ENCODE peak calls at places on chromosomes 2 and 18, in ten cellular contexts. G is NCI-H1417; K is C1 segment of cervical spinal cord; Y is COR-L47; I is activated naive CD4-positive, alpha-beta T cell treated with Interleukin-2 at 50 U/mL for 16 hours; C is stimulated activated CD8-positive, alpha-beta memory T cell treated with anti-CD3 and anti-CD28 coated beads, Interleukin-15, amount 100 ng/mL, for 24 hours; Q is KBM-7; P is fibroblast of mammary gland; L is fibroblast of pulmonary artery; A is 8988T. M is an unnamed sample.

GRCh38 chr18:59719533-59720325 is 22.5 kb upstream of the CCBE1 start:
- DNase-seq in L (peak), Y (no peak), P (peak), A (no peak), C (no peak), K (no peak), I (no peak), Q (no peak), G (no peak), M (peak)

GRCh38 chr2:27856386-27856785 is 33.8 kb downstream of the RBKS start:
- DNase-seq in A (no peak), Q (no peak), Y (no peak), G (no peak), L (peak), K (no peak), C (no peak), P (no peak), I (no peak), M (no peak)

GRCh38 chr2:95317123-95317500 is 20.0 kb downstream of the KCNIP3 start:
- DNase-seq in Q (no peak), C (no peak), A (no peak), Y (no peak), P (no peak), K (no peak), L (no peak), G (no peak), I (no peak), M (no peak)

GRCh38 chr2:133262888-133263287 is 305.4 kb downstream of the NCKAP5 start:
- DNase-seq in I (no peak), Q (no peak), P (no peak), A (no peak), K (no peak), L (no peak), C (no peak), Y (no peak), G (peak), M (no peak)

GRCh38 chr2:1907283-1907682 is 163.0 kb upstream of the PXDN start:
- DNase-seq in K (no peak), P (no peak), C (no peak), Q (no peak), L (no peak), G (no peak), I (no peak), A (no peak), Y (no peak), M (no peak)

GRCh38 chr2:57448816-57449215 is 597.8 kb upstream of the VRK2 start:
- DNase-seq in L (no peak), P (no peak), Q (no peak), A (no peak), G (no peak), Y (no peak), K (no peak), C (no peak), I (no peak), M (no peak)

GRCh38 chr2:98803747-98804650 is 73.1 kb upstream of the MGAT4A start:
- DNase-seq in A (no peak), I (no peak), K (no peak), Q (no peak), G (no peak), Y (no peak), P (no peak), C (no peak), L (no peak), M (no peak)

GRCh38 chr2:37877457-37878315 is 47.4 kb upstream of the RMDN2 start:
- DNase-seq in L (peak), C (no peak), A (no peak), I (no peak), Q (peak), K (no peak), Y (peak), P (peak), G (peak), M (peak)

GRCh38 chr18:47915229-47915628 is 15.2 kb downstream of the SMAD2 start:
- DNase-seq in A (no peak), Q (no peak), K (no peak), Y (no peak), I (no peak), L (no peak), C (no peak), P (peak), G (no peak), M (no peak)

GRCh38 chr2:179817181-179817841 is 44.1 kb downstream of the ZNF385B start:
- DNase-seq in I (no peak), K (no peak), G (no peak), Q (no peak), Y (no peak), P (peak), L (no peak), C (no peak), A (no peak), M (no peak)

GRCh38 chr2:196510246-196510645 is 129.3 kb upstream of the CCDC150 start:
- DNase-seq in C (no peak), L (no peak), Y (no peak), I (no peak), Q (no peak), K (no peak), G (no peak), A (no peak), P (no peak), M (no peak)

GRCh38 chr2:178195390-178196166 is 1.3 kb downstream of the OSBPL6 start:
- DNase-seq in Y (no peak), C (no peak), Q (no peak), P (no peak), I (no peak), L (no peak), K (no peak), A (no peak), G (peak), M (no peak)

GRCh38 chr18:57621252-57621607 is 406 bp downstream of the NARS1 start:
- DNase-seq in I (no peak), A (no peak), G (no peak), Y (no peak), C (peak), Q (peak), P (no peak), L (peak), K (no peak), M (peak)

GRCh38 chr18:12747530-12748315 is 44.9 kb downstream of the PSMG2 start:
- DNase-seq in K (no peak), P (no peak), L (no peak), C (no peak), G (no peak), I (no peak), A (no peak), Y (no peak), Q (no peak), M (no peak)

GRCh38 chr2:46490521-46491141 is 11.3 kb downstream of the TMEM247 start:
- DNase-seq in Y (no peak), G (no peak), L (peak), C (no peak), P (no peak), Q (peak), A (no peak), I (no peak), K (peak), M (peak)

GRCh38 chr18:14189858-14190257 is 57.6 kb upstream of the ZNF519 start:
- DNase-seq in C (no peak), Y (no peak), L (peak), P (peak), G (no peak), Q (no peak), K (no peak), I (no peak), A (no peak), M (no peak)

GRCh38 chr2:60508307-60508706 is 45.1 kb downstream of the BCL11A start:
- DNase-seq in P (no peak), Y (no peak), I (no peak), Q (no peak), K (no peak), L (no peak), G (no peak), C (no peak), A (no peak), M (no peak)

GRCh38 chr2:31238126-31238905 is 4.4 kb downstream of the EHD3 start:
- DNase-seq in C (no peak), G (no peak), L (no peak), P (no peak), K (peak), Y (no peak), I (no peak), A (no peak), Q (no peak), M (no peak)

GRCh38 chr2:180334514-180334913 is 327.4 kb upstream of the CWC22 start:
- DNase-seq in Q (peak), L (no peak), I (no peak), A (no peak), G (no peak), P (no peak), K (no peak), C (no peak), Y (no peak), M (no peak)

GRCh38 chr2:125681576-125681975 is 974.4 kb upstream of the GYPC start:
- DNase-seq in C (no peak), G (no peak), Q (no peak), L (no peak), A (no peak), Y (no peak), I (no peak), P (no peak), K (no peak), M (no peak)

GRCh38 chr18:79987566-79987965 is 797 bp downstream of the TXNL4A start:
- DNase-seq in I (no peak), Y (no peak), C (no peak), Q (no peak), L (peak), G (no peak), K (no peak), A (no peak), P (peak), M (peak)

GRCh38 chr2:201990069-201990468 is 43.6 kb upstream of the FZD7 start:
- DNase-seq in A (no peak), Q (no peak), Y (no peak), K (no peak), G (no peak), C (no peak), P (no peak), I (no peak), L (no peak), M (no peak)

GRCh38 chr2:161423351-161424178 is 7.5 kb downstream of the TBR1 start:
- DNase-seq in P (no peak), Y (no peak), K (no peak), C (no peak), G (no peak), Q (no peak), A (no peak), L (no peak), I (peak), M (no peak)

GRCh38 chr2:229392214-229392613 is 121.1 kb upstream of the PID1 start:
- DNase-seq in P (peak), A (no peak), G (no peak), I (no peak), Q (no peak), Y (no peak), C (no peak), K (no peak), L (peak), M (peak)

GRCh38 chr2:113158884-113159553 is 14.8 kb upstream of the PSD4 start:
- DNase-seq in L (no peak), G (no peak), Q (no peak), P (peak), K (no peak), C (no peak), Y (no peak), A (no peak), I (no peak), M (no peak)

GRCh38 chr2:241000831-241001321 is 2.5 kb downstream of the SNED1 start:
- DNase-seq in G (peak), A (peak), Y (peak), K (no peak), I (peak), P (no peak), Q (no peak), L (no peak), C (no peak), M (no peak)

GRCh38 chr2:138090330-138090729 is 126.1 kb downstream of the HNMT start:
- DNase-seq in C (no peak), G (peak), K (peak), Q (peak), Y (peak), P (peak), L (peak), I (no peak), A (no peak), M (peak)

GRCh38 chr2:69973335-69973735 is 11.9 kb upstream of the ASPRV1 start:
- DNase-seq in P (peak), Q (no peak), Y (no peak), K (no peak), C (no peak), I (no peak), G (no peak), A (no peak), L (peak), M (peak)

GRCh38 chr18:79569720-79570119 is 109.9 kb upstream of the CTDP1 start:
- DNase-seq in K (no peak), A (no peak), G (no peak), C (no peak), P (no peak), Y (no peak), I (no peak), L (no peak), Q (no peak), M (no peak)

GRCh38 chr2:97699765-97700444 is 13.5 kb upstream of the ZAP70 start:
- DNase-seq in A (no peak), L (peak), Y (peak), I (peak), G (peak), P (peak), C (no peak), K (peak), Q (peak), M (peak)

GRCh38 chr2:6580982-6581381 is 284.7 kb downstream of the CMPK2 start:
- DNase-seq in Y (no peak), I (no peak), C (no peak), K (no peak), L (no peak), A (peak), G (no peak), Q (no peak), P (no peak), M (no peak)

GRCh38 chr18:28365406-28365805 is 188.5 kb upstream of the CDH2 start:
- DNase-seq in C (no peak), G (peak), P (peak), Q (no peak), Y (peak), K (no peak), I (no peak), L (peak), A (no peak), M (no peak)

GRCh38 chr2:60316381-60317028 is 236.9 kb downstream of the BCL11A start:
- DNase-seq in P (no peak), I (no peak), A (no peak), Q (no peak), L (no peak), Y (no peak), C (no peak), G (no peak), K (no peak), M (no peak)

GRCh38 chr2:78553866-78554647 is 471.4 kb upstream of the REG3G start:
- DNase-seq in P (no peak), Y (no peak), I (no peak), Q (no peak), A (no peak), K (no peak), G (no peak), L (no peak), C (no peak), M (no peak)

GRCh38 chr2:45681675-45682074 is 30.2 kb downstream of the PRKCE start:
- DNase-seq in P (peak), I (no peak), G (peak), L (peak), A (peak), K (no peak), Q (no peak), Y (no peak), C (no peak), M (peak)

GRCh38 chr2:15186118-15186517 is 375.0 kb downstream of the NBAS start:
- DNase-seq in L (no peak), K (no peak), G (no peak), Q (no peak), C (no peak), I (no peak), P (no peak), Y (no peak), A (no peak), M (no peak)

GRCh38 chr18:48348739-48349138 is 60.4 kb downstream of the ZBTB7C start:
- DNase-seq in K (no peak), P (no peak), Y (no peak), L (no peak), C (no peak), G (peak), A (no peak), Q (no peak), I (no peak), M (no peak)

GRCh38 chr2:128442891-128443302 is 124.2 kb upstream of the HS6ST1 start:
- DNase-seq in G (no peak), C (no peak), I (no peak), A (no peak), P (no peak), Q (peak), L (peak), Y (no peak), K (no peak), M (no peak)

GRCh38 chr2:185608799-185609198 is 129.8 kb upstream of the FSIP2 start:
- DNase-seq in G (peak), A (no peak), I (no peak), C (no peak), Q (no peak), Y (peak), P (peak), K (no peak), L (no peak), M (no peak)